ENCODE peak calls at places on chromosome 11, in five cellular contexts. One of them, this sample, is unnamed.
A peak's percentile ranks its signal among the peaks of the same experiment; 100 is the strongest.

GRCh38 chr11:122150484-122151124 is 34.6 kb upstream of the BLID start:
- DNase-seq in OCI-LY7: no peak
- DNase-seq in lung: no peak
- DNase-seq in GM12865: no peak
- DNase-seq in thyroid gland: no peak
- DNase-seq in this sample: no peak

GRCh38 chr11:63015521-63016215 is at the start of gene SLC22A8:
- DNase-seq in OCI-LY7: no peak
- DNase-seq in lung: no peak
- DNase-seq in GM12865: no peak
- DNase-seq in thyroid gland: no peak
- DNase-seq in this sample: no peak

GRCh38 chr11:130023204-130023603 is 20.6 kb upstream of the PRDM10 start:
- DNase-seq in OCI-LY7: peak; percentile 98
- DNase-seq in lung: no peak
- DNase-seq in GM12865: peak; percentile 93
- DNase-seq in thyroid gland: peak; percentile 72
- DNase-seq in this sample: no peak

GRCh38 chr11:121513807-121514206 is 61.0 kb upstream of the SORL1-AS1 start:
- DNase-seq in OCI-LY7: no peak
- DNase-seq in lung: no peak
- DNase-seq in GM12865: no peak
- DNase-seq in thyroid gland: no peak
- DNase-seq in this sample: no peak

GRCh38 chr11:76616676-76617552 is 53.6 kb downstream of the LRRC32 start:
- DNase-seq in OCI-LY7: no peak
- DNase-seq in lung: no peak
- DNase-seq in GM12865: no peak
- DNase-seq in thyroid gland: no peak
- DNase-seq in this sample: no peak

GRCh38 chr11:124865902-124866851 is 945 bp downstream of the ROBO3 start:
- DNase-seq in OCI-LY7: no peak
- DNase-seq in lung: no peak
- DNase-seq in GM12865: peak; percentile 19
- DNase-seq in thyroid gland: peak; percentile 48
- DNase-seq in this sample: peak; percentile 64

GRCh38 chr11:22707119-22707899 is 40.9 kb downstream of the GAS2 start:
- DNase-seq in OCI-LY7: no peak
- DNase-seq in lung: no peak
- DNase-seq in GM12865: no peak
- DNase-seq in thyroid gland: no peak
- DNase-seq in this sample: no peak

GRCh38 chr11:1349074-1349931 is 39.9 kb upstream of the TOLLIP start:
- DNase-seq in OCI-LY7: no peak
- DNase-seq in lung: no peak
- DNase-seq in GM12865: no peak
- DNase-seq in thyroid gland: no peak
- DNase-seq in this sample: no peak

GRCh38 chr11:7467652-7468051 is 17.7 kb upstream of the OLFML1 start:
- DNase-seq in OCI-LY7: no peak
- DNase-seq in lung: no peak
- DNase-seq in GM12865: peak; percentile 51
- DNase-seq in thyroid gland: no peak
- DNase-seq in this sample: peak; percentile 64

GRCh38 chr11:59206635-59207034 is 6.1 kb downstream of the MPEG1 start:
- DNase-seq in OCI-LY7: peak; percentile 26
- DNase-seq in lung: no peak
- DNase-seq in GM12865: peak; percentile 56
- DNase-seq in thyroid gland: peak; percentile 49
- DNase-seq in this sample: peak; percentile 19

GRCh38 chr11:6968816-6969215 is 42.6 kb downstream of the ZNF215 start:
- DNase-seq in OCI-LY7: no peak
- DNase-seq in lung: no peak
- DNase-seq in GM12865: no peak
- DNase-seq in thyroid gland: no peak
- DNase-seq in this sample: no peak

GRCh38 chr11:61766353-61766841 is 14.0 kb downstream of the MYRF start:
- DNase-seq in OCI-LY7: no peak
- DNase-seq in lung: peak; percentile 48
- DNase-seq in GM12865: no peak
- DNase-seq in thyroid gland: no peak
- DNase-seq in this sample: no peak

GRCh38 chr11:84819128-84819527 is 808.0 kb downstream of the DLG2 start:
- DNase-seq in OCI-LY7: no peak
- DNase-seq in lung: no peak
- DNase-seq in GM12865: no peak
- DNase-seq in thyroid gland: peak; percentile 60
- DNase-seq in this sample: no peak

GRCh38 chr11:59785818-59786217 is 24.8 kb downstream of the MRPL16 start:
- DNase-seq in OCI-LY7: no peak
- DNase-seq in lung: no peak
- DNase-seq in GM12865: no peak
- DNase-seq in thyroid gland: no peak
- DNase-seq in this sample: no peak

GRCh38 chr11:74646964-74647363 is 54.6 kb downstream of the POLD3 start:
- DNase-seq in OCI-LY7: no peak
- DNase-seq in lung: no peak
- DNase-seq in GM12865: no peak
- DNase-seq in thyroid gland: no peak
- DNase-seq in this sample: no peak

GRCh38 chr11:82191690-82192089 is 542.0 kb downstream of the FAM181B start:
- DNase-seq in OCI-LY7: no peak
- DNase-seq in lung: no peak
- DNase-seq in GM12865: no peak
- DNase-seq in thyroid gland: no peak
- DNase-seq in this sample: no peak

GRCh38 chr11:88275636-88276035 is 61.9 kb downstream of the CTSC start:
- DNase-seq in OCI-LY7: no peak
- DNase-seq in lung: no peak
- DNase-seq in GM12865: no peak
- DNase-seq in thyroid gland: no peak
- DNase-seq in this sample: no peak

GRCh38 chr11:65423516-65424199 is 1.1 kb downstream of the NEAT1 start:
- DNase-seq in OCI-LY7: peak; percentile 45
- DNase-seq in lung: no peak
- DNase-seq in GM12865: peak; percentile 38
- DNase-seq in thyroid gland: no peak
- DNase-seq in this sample: peak; percentile 49

GRCh38 chr11:32447252-32447651 is 11.9 kb upstream of the WT1 start:
- DNase-seq in OCI-LY7: no peak
- DNase-seq in lung: no peak
- DNase-seq in GM12865: no peak
- DNase-seq in thyroid gland: no peak
- DNase-seq in this sample: no peak

GRCh38 chr11:132588366-132588765 is 943.9 kb downstream of the OPCML start:
- DNase-seq in OCI-LY7: no peak
- DNase-seq in lung: no peak
- DNase-seq in GM12865: no peak
- DNase-seq in thyroid gland: no peak
- DNase-seq in this sample: no peak

GRCh38 chr11:41497974-41498373 is 38.5 kb upstream of the LRRC4C start:
- DNase-seq in OCI-LY7: no peak
- DNase-seq in lung: no peak
- DNase-seq in GM12865: no peak
- DNase-seq in thyroid gland: no peak
- DNase-seq in this sample: no peak

GRCh38 chr11:208177-208916 is 839 bp downstream of the RIC8A start:
- DNase-seq in OCI-LY7: peak; percentile 89
- DNase-seq in lung: peak; percentile 75
- DNase-seq in GM12865: peak; percentile 88
- DNase-seq in thyroid gland: peak; percentile 86
- DNase-seq in this sample: peak; percentile 88

GRCh38 chr11:13114566-13115465 is 105.7 kb downstream of the RASSF10 start:
- DNase-seq in OCI-LY7: no peak
- DNase-seq in lung: no peak
- DNase-seq in GM12865: peak; percentile 54
- DNase-seq in thyroid gland: peak; percentile 54
- DNase-seq in this sample: peak; percentile 17
- TF ChIP-seq CTCF in OCI-LY7: peak; percentile 28
- TF ChIP-seq CTCF in lung: no peak
- TF ChIP-seq CTCF in GM12865: peak; percentile 8
- TF ChIP-seq CTCF in thyroid gland: peak; percentile 36
- TF ChIP-seq CTCF in this sample: no peak

GRCh38 chr11:111871693-111872161 is 346 bp upstream of the ALG9 start:
- DNase-seq in OCI-LY7: peak; percentile 8
- DNase-seq in lung: no peak
- DNase-seq in GM12865: no peak
- DNase-seq in thyroid gland: no peak
- DNase-seq in this sample: no peak
- TF ChIP-seq CTCF in OCI-LY7: no peak
- TF ChIP-seq CTCF in lung: no peak
- TF ChIP-seq CTCF in GM12865: no peak
- TF ChIP-seq CTCF in thyroid gland: no peak
- TF ChIP-seq CTCF in this sample: no peak

GRCh38 chr11:16603245-16603644 is 135.2 kb upstream of the C11orf58 start:
- DNase-seq in OCI-LY7: no peak
- DNase-seq in lung: no peak
- DNase-seq in GM12865: no peak
- DNase-seq in thyroid gland: no peak
- DNase-seq in this sample: no peak
- TF ChIP-seq CTCF in OCI-LY7: no peak
- TF ChIP-seq CTCF in lung: no peak
- TF ChIP-seq CTCF in GM12865: no peak
- TF ChIP-seq CTCF in thyroid gland: no peak
- TF ChIP-seq CTCF in this sample: no peak

DNA sequence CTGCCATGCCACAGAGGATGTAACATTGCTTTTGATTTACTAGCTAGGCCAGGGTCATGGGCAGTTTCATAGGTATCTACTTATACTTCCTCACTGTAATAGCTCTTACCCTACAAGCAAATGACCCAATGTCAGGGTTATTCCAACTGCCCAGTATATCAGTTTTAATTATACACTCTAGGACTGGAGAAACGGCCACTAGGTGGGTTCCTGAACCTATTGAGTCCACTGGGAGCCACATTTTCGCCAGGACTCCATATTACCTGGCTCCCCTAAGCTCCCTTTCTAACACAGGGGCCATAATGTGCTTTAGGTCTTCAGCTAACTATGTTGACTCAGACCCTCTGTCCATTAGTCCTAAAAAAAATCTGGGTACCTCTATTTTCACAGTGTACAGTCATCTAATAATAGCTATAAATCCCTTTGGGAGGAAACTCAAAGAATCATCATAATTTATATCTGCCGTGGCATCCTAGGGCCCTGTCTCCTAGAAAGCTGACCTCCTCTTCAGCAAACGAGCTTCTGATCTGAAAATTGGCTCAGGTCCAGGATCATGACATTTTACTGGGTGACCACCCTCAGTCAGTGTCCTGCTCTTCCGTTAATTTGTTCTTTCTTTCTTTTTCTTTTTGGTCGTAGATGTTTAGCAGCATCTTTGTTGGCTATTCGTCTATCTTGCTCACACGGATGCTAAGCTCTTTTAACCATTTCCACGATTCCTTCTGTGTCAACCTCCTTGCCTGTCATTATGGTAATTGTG is 244.3 kb downstream of the FAM76B start:
- DNase-seq in OCI-LY7: peak; percentile 16
- DNase-seq in lung: no peak
- DNase-seq in GM12865: peak; percentile 34
- DNase-seq in thyroid gland: no peak
- DNase-seq in this sample: no peak
- TF ChIP-seq CTCF in OCI-LY7: peak; percentile 51
- TF ChIP-seq CTCF in lung: no peak
- TF ChIP-seq CTCF in GM12865: peak; percentile 15
- TF ChIP-seq CTCF in thyroid gland: no peak
- TF ChIP-seq CTCF in this sample: no peak

DNA sequence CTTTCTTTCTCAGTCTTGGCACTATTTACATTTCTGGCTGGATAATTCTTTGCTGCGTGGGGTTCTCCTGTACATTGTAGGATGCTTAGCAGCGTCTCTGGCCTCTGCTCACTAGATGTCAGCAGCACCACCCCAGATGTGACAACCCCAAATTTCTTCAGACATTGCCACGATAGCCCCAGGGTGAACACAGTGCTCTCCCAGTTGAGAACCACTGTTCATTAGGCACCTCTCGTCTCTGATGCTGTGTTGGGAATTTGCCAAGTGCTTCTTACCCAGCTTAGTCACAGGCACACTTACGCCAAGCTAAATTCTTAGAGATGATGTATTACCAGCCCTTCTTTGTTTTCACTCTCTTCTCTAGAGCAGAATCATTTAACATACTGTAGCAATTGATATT is 9.4 kb downstream of the TRIM6 start:
- DNase-seq in OCI-LY7: peak; percentile 18
- DNase-seq in lung: no peak
- DNase-seq in GM12865: no peak
- DNase-seq in thyroid gland: no peak
- DNase-seq in this sample: no peak
- TF ChIP-seq CTCF in OCI-LY7: peak; percentile 49
- TF ChIP-seq CTCF in lung: no peak
- TF ChIP-seq CTCF in GM12865: no peak
- TF ChIP-seq CTCF in thyroid gland: no peak
- TF ChIP-seq CTCF in this sample: no peak

DNA sequence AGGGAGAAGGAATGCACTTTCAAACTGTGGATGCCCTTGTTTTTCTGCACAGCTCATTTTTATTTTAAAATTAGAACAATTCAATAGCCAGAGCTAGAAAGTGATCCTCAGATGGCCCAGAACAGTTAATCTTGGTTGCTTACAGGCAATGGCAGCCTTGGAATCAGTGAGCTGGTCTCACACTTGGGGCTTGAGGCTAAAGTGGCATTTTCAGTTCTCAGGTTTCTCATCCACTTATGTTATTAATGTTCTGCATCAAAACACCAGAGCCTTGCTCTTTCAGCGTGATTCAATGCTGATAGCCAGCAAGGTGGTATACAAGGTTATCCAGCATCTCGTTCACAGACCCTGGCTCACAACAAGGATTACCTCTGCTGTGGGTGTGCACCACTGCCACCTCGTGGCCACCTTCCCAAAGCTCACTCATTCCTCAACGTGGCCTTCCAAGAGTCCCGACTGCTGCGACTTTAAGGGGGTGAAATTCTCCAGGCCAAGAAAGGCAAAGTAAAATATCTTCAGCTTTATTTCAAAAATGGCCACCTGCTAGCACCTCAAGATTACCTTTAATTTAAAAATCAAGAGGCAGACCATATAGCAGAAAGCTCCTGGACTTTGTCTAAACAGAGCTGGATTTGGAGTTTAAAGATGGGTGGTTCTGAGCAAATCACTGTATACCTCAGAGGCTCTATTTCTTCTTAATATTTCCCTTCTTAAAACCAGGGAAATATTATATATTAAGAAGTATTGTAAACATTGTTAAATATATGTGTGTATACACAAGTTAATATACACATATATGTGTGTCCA is 34.2 kb upstream of the FSHB start:
- DNase-seq in OCI-LY7: peak; percentile 51
- DNase-seq in lung: peak; percentile 48
- DNase-seq in GM12865: peak; percentile 70
- DNase-seq in thyroid gland: peak; percentile 66
- DNase-seq in this sample: peak; percentile 68
- TF ChIP-seq CTCF in OCI-LY7: peak; percentile 84
- TF ChIP-seq CTCF in lung: peak; percentile 16
- TF ChIP-seq CTCF in GM12865: peak; percentile 87
- TF ChIP-seq CTCF in thyroid gland: peak; percentile 49
- TF ChIP-seq CTCF in this sample: peak; percentile 63

DNA sequence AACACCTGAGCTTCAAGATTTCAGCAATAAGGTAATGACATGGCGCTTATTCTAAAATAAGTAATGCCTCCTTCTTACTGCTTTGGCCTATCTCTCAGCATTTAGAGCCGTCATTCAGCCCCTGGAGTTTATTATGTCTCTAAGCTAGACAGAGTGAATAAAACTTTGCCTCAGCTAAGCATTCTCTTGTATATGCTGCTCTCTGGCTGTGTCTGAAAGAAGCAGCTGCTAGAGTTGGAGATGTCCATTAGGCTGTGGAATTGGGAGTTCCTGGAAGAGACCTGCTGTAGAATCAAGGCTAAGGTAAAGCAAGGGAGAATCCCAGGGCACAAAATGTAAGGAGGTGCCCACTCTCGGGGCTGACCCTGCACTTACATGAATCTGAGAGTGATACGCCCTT is 35.5 kb upstream of the TTC12 start:
- DNase-seq in OCI-LY7: no peak
- DNase-seq in lung: no peak
- DNase-seq in GM12865: no peak
- DNase-seq in thyroid gland: no peak
- DNase-seq in this sample: no peak
- TF ChIP-seq CTCF in OCI-LY7: no peak
- TF ChIP-seq CTCF in lung: no peak
- TF ChIP-seq CTCF in GM12865: no peak
- TF ChIP-seq CTCF in thyroid gland: no peak
- TF ChIP-seq CTCF in this sample: no peak

This sample was measured in activated CD8-positive, alpha-beta T cell treated with anti-CD3 and anti-CD28 coated beads for 36 hours.